ENCODE peak calls at places on chromosomes 11 and 22, in six cellular contexts. P is AG04450, A is ovary, B is fibroblast of villous mesenchyme, E is lower leg skin, D is osteocyte. H is an unnamed sample.
A peak's percentile ranks its signal among the peaks of the same experiment; 100 is the strongest.

GRCh38 chr11:130431337-130431773 is 2.9 kb upstream of the ADAMTS8 start:
- DNase-seq in D (no peak), P (no peak), A (peak; percentile 78), E (peak; percentile 74), B (peak; percentile 70), H (peak; percentile 85)

GRCh38 chr22:46180370-46181137 is 30.2 kb downstream of the PPARA start:
- DNase-seq in A (no peak), E (no peak), B (peak; percentile 10), P (no peak), D (no peak), H (no peak)

GRCh38 chr22:17754233-17754925 is 19.9 kb downstream of the BID start:
- DNase-seq in A (no peak), E (no peak), B (no peak), P (no peak), D (no peak), H (no peak)

GRCh38 chr11:101567086-101567485 is 16.7 kb downstream of the TRPC6 start:
- DNase-seq in D (no peak), E (no peak), A (no peak), B (no peak), P (no peak), H (no peak)

GRCh38 chr11:2422461-2423156 is 21.7 kb downstream of the TRPM5 start:
- DNase-seq in E (no peak), B (no peak), P (no peak), D (no peak), A (peak; percentile 9), H (no peak)

GRCh38 chr22:20315337-20316216 is 4.3 kb downstream of the DGCR6L start:
- DNase-seq in P (no peak), D (peak; percentile 79), E (peak; percentile 9), A (no peak), B (no peak), H (peak; percentile 34)

GRCh38 chr11:28833670-28834069 is 725.5 kb downstream of the METTL15 start:
- DNase-seq in E (no peak), D (no peak), A (no peak), P (peak; percentile 85), B (peak; percentile 91), H (no peak)

GRCh38 chr11:293293-293851 is 4.4 kb downstream of the PGGHG start:
- DNase-seq in D (no peak), E (no peak), P (no peak), A (peak; percentile 13), B (no peak), H (no peak)

GRCh38 chr11:68167474-68167873 is 45.6 kb downstream of the KMT5B start:
- DNase-seq in B (no peak), P (no peak), E (no peak), D (no peak), A (no peak), H (no peak)

GRCh38 chr11:72836111-72836510 is 21.9 kb downstream of the ATG16L2 start:
- DNase-seq in B (peak; percentile 67), D (peak; percentile 77), P (no peak), A (peak; percentile 61), E (no peak), H (no peak)

GRCh38 chr11:130847517-130847916 is 68.8 kb downstream of the SNX19 start:
- DNase-seq in A (no peak), D (no peak), B (peak; percentile 55), P (peak; percentile 20), E (no peak), H (no peak)

GRCh38 chr11:128689946-128690745 is 3.7 kb upstream of the FLI1 start:
- DNase-seq in P (no peak), A (no peak), B (no peak), E (no peak), D (no peak), H (no peak)

GRCh38 chr11:79244175-79244804 is 196.5 kb downstream of the TENM4 start:
- DNase-seq in D (no peak), B (peak; percentile 89), A (no peak), E (peak; percentile 20), P (peak; percentile 85), H (no peak)

GRCh38 chr11:61814242-61814957 is 2.4 kb downstream of the FADS1 start:
- DNase-seq in E (peak; percentile 28), D (no peak), A (no peak), B (no peak), P (no peak), H (no peak)

GRCh38 chr11:21640491-21640890 is 552.4 kb upstream of the ANO5 start:
- DNase-seq in B (no peak), A (no peak), P (no peak), D (no peak), E (no peak), H (no peak)

GRCh38 chr11:58813693-58814092 is 30.8 kb downstream of the GLYATL2 start:
- DNase-seq in B (no peak), A (no peak), P (no peak), D (no peak), E (no peak), H (no peak)

GRCh38 chr11:111906680-111907079 is 4.9 kb downstream of the CRYAB start:
- DNase-seq in B (no peak), P (no peak), E (no peak), D (no peak), A (no peak), H (no peak)

GRCh38 chr11:113663567-113663966 is 42.5 kb downstream of the TMPRSS5 start:
- DNase-seq in P (no peak), A (no peak), B (no peak), E (no peak), D (no peak), H (no peak)

GRCh38 chr22:33006220-33006954 is 51.8 kb downstream of the SYN3 start:
- DNase-seq in B (no peak), D (peak; percentile 77), E (peak; percentile 30), A (no peak), P (no peak), H (no peak)

GRCh38 chr11:60871378-60872061 is 4.2 kb downstream of the ZP1 start:
- DNase-seq in A (no peak), D (no peak), E (no peak), P (no peak), B (peak; percentile 45), H (no peak)

GRCh38 chr11:69646493-69647201 is 5.7 kb downstream of the CCND1 start:
- DNase-seq in D (no peak), E (no peak), P (no peak), A (no peak), B (no peak), H (no peak)

GRCh38 chr22:49214976-49215375 is 612.7 kb downstream of the BRD1 start:
- DNase-seq in E (no peak), P (no peak), A (no peak), B (no peak), D (peak; percentile 79), H (peak; percentile 28)
- TF ChIP-seq CTCF in E (no peak), P (no peak), A (no peak), B (no peak), D (no peak), H (no peak)

GRCh38 chr22:35349704-35350538 is 31.0 kb upstream of the HMOX1 start:
- DNase-seq in B (no peak), A (peak; percentile 75), D (no peak), E (no peak), P (no peak), H (no peak)

GRCh38 chr22:35353318-35353717 is 27.6 kb upstream of the HMOX1 start:
- DNase-seq in P (no peak), A (peak; percentile 21), E (no peak), B (no peak), D (no peak), H (no peak)

GRCh38 chr22:35350539-35351503 is 30.1 kb upstream of the HMOX1 start:
- DNase-seq in E (peak; percentile 89), D (peak; percentile 96), A (peak; percentile 97), B (peak; percentile 91), P (peak; percentile 85), H (peak; percentile 91)

GRCh38 chr22:35354068-35354467 is 26.8 kb upstream of the HMOX1 start:
- DNase-seq in D (no peak), B (no peak), P (no peak), E (no peak), A (peak; percentile 11), H (no peak)

GRCh38 chr22:35352214-35353111 is 28.4 kb upstream of the HMOX1 start:
- DNase-seq in E (peak; percentile 62), D (no peak), B (no peak), A (peak; percentile 35), P (no peak), H (no peak)
- TF ChIP-seq CTCF in E (no peak), D (no peak), B (peak; percentile 7), A (no peak), P (peak; percentile 11), H (no peak)

GRCh38 chr22:39429186-39429585 is 27.6 kb upstream of the MGAT3 start:
- DNase-seq in A (no peak), E (no peak), D (no peak), P (no peak), B (no peak), H (no peak)

GRCh38 chr22:39431216-39431801 is 25.5 kb upstream of the MGAT3 start:
- DNase-seq in P (no peak), A (no peak), B (no peak), E (no peak), D (no peak), H (no peak)

GRCh38 chr22:39431821-39432251 is 25.0 kb upstream of the MGAT3 start:
- DNase-seq in A (no peak), B (peak; percentile 37), D (no peak), P (no peak), E (no peak), H (no peak)

GRCh38 chr22:39429916-39430575 is 26.8 kb upstream of the MGAT3 start:
- DNase-seq in A (no peak), E (no peak), P (no peak), D (no peak), B (no peak), H (no peak)

DNA sequence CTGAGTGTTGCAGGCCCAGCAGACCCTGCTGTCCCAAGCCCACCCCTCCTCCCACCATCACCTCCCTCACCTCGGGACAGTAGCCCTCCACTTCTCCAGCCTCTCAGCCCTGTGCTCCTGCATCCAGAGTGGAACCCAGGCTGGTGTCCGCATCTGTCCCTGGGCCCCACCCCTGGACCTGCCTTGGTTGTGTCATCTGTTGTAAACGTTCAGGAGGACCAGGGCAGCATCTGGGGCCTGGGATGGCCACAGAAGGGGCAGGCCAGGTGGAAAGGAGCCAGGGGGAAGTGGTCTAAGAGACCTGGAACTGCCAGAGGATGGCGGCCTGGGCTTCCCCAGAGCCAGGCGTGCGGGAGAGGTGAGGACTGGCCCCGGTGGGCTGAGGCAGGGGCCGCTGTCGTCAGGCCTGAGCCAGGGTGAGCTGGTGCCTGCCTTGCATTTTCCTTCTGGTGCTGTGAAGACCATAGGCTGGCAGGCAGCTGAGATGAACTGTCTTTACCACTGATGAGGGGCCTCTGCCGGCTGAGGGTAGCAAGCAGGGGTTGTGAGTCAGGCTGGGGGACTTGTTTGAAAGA is 26.1 kb upstream of the MGAT3 start:
- DNase-seq in B (no peak), P (no peak), D (no peak), E (no peak), A (no peak), H (no peak)
- TF ChIP-seq CTCF in B (no peak), P (no peak), D (no peak), E (no peak), A (no peak), H (no peak)

DNA sequence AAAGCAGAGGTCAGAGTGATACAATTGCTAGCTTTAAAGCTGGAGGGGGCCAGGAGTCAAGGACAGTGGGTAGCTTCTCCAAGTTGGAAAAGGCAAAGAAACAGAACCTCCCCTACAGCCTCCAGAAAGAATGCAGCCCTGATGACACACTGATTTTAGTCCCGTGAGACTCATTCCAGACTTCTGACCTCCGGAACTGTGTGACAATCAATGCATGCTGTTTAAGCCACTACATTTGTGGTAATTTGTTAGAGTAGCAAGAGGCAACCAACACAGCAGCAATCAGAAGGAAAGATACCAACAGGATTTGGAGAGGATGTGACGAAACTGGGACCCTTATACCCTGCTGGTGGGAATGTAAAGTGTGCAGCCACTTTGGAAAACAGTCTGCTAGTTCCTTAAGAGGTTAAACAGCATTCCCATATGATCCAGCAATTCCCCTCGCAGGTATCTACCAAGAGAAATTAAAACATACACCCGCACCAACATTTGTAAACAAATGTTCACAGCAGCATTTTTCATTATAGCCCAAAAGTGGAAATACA is 66.7 kb downstream of the DSCAML1 start:
- DNase-seq in D (no peak), P (no peak), A (no peak), E (no peak), B (no peak), H (no peak)
- TF ChIP-seq CTCF in D (no peak), P (peak; percentile 11), A (no peak), E (no peak), B (no peak), H (no peak)

H was measured in mesothelial cell of epicardium.